ENCODE peak calls at places on chromosomes 5 and 9, in seven cellular contexts. Y is Peyer's patch; O is vagina; J is CD4-positive, CD25-positive, alpha-beta regulatory T cell; Z is neuronal stem cell; W is CD4-positive, alpha-beta memory T cell; R is CD8-positive, alpha-beta T cell. G is an unnamed sample.
A peak's percentile ranks its signal among the peaks of the same experiment; 100 is the strongest.

GRCh38 chr9:70439991-70440706 is 25.7 kb upstream of the KLF9 start:
- DNase-seq in J (no peak), R (no peak), W (no peak), Y (no peak), Z (no peak), O (no peak), G (no peak)

GRCh38 chr9:20848490-20848889 is 164.4 kb downstream of the FOCAD start:
- DNase-seq in Z (no peak), J (no peak), R (no peak), O (no peak), W (no peak), Y (no peak), G (no peak)

GRCh38 chr9:81032030-81032572 is 657.2 kb downstream of the TLE1 start:
- DNase-seq in Z (no peak), O (no peak), W (no peak), R (no peak), J (no peak), Y (no peak), G (no peak)

GRCh38 chr5:52961238-52961637 is 27.9 kb upstream of the ITGA2 start:
- DNase-seq in Z (no peak), W (no peak), R (no peak), O (no peak), Y (no peak), J (no peak), G (no peak)

GRCh38 chr9:95316794-95317118 is 753 bp downstream of the FANCC start:
- DNase-seq in J (peak; percentile 46), Y (peak; percentile 78), W (no peak), O (no peak), Z (peak; percentile 83), R (no peak), G (no peak)

GRCh38 chr9:132244582-132245455 is 83.0 kb downstream of the NTNG2 start:
- DNase-seq in Y (no peak), J (no peak), R (no peak), W (no peak), O (no peak), Z (no peak), G (no peak)

GRCh38 chr5:28855631-28856030 is 1817.2 kb upstream of the CDH9 start:
- DNase-seq in Z (no peak), R (no peak), O (no peak), Y (no peak), J (no peak), W (no peak), G (no peak)

GRCh38 chr9:12739014-12739413 is 35.8 kb upstream of the LURAP1L start:
- DNase-seq in Z (no peak), J (no peak), Y (no peak), O (no peak), W (no peak), R (no peak), G (no peak)

GRCh38 chr5:58717303-58718012 is 134.6 kb downstream of the RAB3C start:
- DNase-seq in J (no peak), Z (no peak), O (no peak), Y (no peak), R (no peak), W (no peak), G (no peak)

GRCh38 chr9:92393686-92394085 is 10.7 kb downstream of the OGN start:
- DNase-seq in O (no peak), Z (no peak), J (no peak), Y (no peak), W (no peak), R (no peak), G (no peak)

GRCh38 chr5:159444441-159445082 is 114.3 kb upstream of the IL12B start:
- DNase-seq in O (no peak), R (no peak), Z (peak; percentile 39), J (peak; percentile 51), Y (no peak), W (peak; percentile 29), G (no peak)

GRCh38 chr9:116112236-116112635 is 41.4 kb upstream of the PAPPA start:
- DNase-seq in O (no peak), W (no peak), R (no peak), Z (no peak), Y (no peak), J (no peak), G (no peak)

GRCh38 chr9:72254881-72255545 is 105.8 kb downstream of the GDA start:
- DNase-seq in W (no peak), R (no peak), J (no peak), Y (no peak), O (no peak), Z (no peak), G (no peak)

GRCh38 chr9:136571525-136571924 is 25.7 kb upstream of the NOTCH1 start:
- DNase-seq in Y (no peak), J (no peak), W (no peak), R (no peak), O (no peak), Z (no peak), G (no peak)

GRCh38 chr5:112800901-112801300 is 60.2 kb upstream of the SRP19 start:
- DNase-seq in O (no peak), Z (no peak), W (no peak), J (no peak), R (no peak), Y (no peak), G (no peak)

GRCh38 chr9:89751081-89751855 is 146.5 kb downstream of the GADD45G start:
- DNase-seq in Y (no peak), J (no peak), Z (no peak), W (no peak), R (no peak), O (no peak), G (no peak)

GRCh38 chr9:86359480-86359879 is 5.3 kb upstream of the TUT7 start:
- DNase-seq in Y (no peak), J (no peak), O (no peak), W (no peak), Z (no peak), R (no peak), G (no peak)

GRCh38 chr9:91302831-91303230 is 58.9 kb downstream of the AUH start:
- DNase-seq in J (no peak), Y (no peak), Z (no peak), R (no peak), W (no peak), O (no peak), G (no peak)
- H3K4me3 ChIP-seq in J (no peak overlapping the region), Y (no peak overlapping the region), Z (no peak overlapping the region), R (no peak overlapping the region), W (no peak overlapping the region), O (no peak overlapping the region), G (no peak overlapping the region)

DNA sequence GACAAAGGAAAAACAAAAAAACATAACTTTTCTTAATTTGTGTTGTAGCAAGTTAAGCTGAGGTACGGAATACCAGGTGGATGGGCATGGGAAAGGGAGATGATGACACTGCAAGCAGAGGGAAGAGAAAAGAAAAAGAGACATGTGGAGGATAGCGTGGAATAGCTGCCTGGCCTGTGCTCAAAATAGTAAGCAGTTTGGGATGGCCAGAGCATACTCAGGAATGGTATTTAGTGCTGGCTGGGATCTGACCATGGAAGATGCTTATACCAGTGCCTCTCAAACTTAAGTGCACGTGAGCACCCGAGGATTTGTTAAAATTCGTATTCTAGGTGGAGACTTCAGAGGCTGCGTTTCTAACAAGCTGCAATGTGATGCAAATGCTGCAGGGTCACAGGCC is 41.3 kb downstream of the LNPEP start:
- DNase-seq in J (no peak), R (no peak), Y (no peak), W (no peak), O (no peak), Z (no peak), G (no peak)
- H3K4me1 ChIP-seq in J (peaks cover 30% of the 10 kb centered on the region), R (peaks cover 51% of the 10 kb centered on the region), Y (no peaks in the 10 kb centered on the region), W (peaks cover 46% of the 10 kb centered on the region), O (peaks cover 18% of the 10 kb centered on the region), Z (peaks cover 4% of the 10 kb centered on the region), G (peaks cover 28% of the 10 kb centered on the region)

GRCh38 chr5:17180957-17181723 is 36.3 kb upstream of the BASP1 start:
- DNase-seq in Y (no peak), W (no peak), J (no peak), O (no peak), R (no peak), Z (no peak), G (no peak)

GRCh38 chr5:17180330-17180843 is 37.0 kb upstream of the BASP1 start:
- DNase-seq in W (no peak), O (no peak), Z (no peak), J (no peak), R (no peak), Y (no peak), G (no peak)

GRCh38 chr5:17182494-17182893 is 34.9 kb upstream of the BASP1 start:
- DNase-seq in O (no peak), J (no peak), W (no peak), Z (no peak), Y (no peak), R (no peak), G (no peak)

GRCh38 chr5:17178316-17178715 is 39.1 kb upstream of the BASP1 start:
- DNase-seq in Y (no peak), O (no peak), R (no peak), J (no peak), W (no peak), Z (no peak), G (no peak)

DNA sequence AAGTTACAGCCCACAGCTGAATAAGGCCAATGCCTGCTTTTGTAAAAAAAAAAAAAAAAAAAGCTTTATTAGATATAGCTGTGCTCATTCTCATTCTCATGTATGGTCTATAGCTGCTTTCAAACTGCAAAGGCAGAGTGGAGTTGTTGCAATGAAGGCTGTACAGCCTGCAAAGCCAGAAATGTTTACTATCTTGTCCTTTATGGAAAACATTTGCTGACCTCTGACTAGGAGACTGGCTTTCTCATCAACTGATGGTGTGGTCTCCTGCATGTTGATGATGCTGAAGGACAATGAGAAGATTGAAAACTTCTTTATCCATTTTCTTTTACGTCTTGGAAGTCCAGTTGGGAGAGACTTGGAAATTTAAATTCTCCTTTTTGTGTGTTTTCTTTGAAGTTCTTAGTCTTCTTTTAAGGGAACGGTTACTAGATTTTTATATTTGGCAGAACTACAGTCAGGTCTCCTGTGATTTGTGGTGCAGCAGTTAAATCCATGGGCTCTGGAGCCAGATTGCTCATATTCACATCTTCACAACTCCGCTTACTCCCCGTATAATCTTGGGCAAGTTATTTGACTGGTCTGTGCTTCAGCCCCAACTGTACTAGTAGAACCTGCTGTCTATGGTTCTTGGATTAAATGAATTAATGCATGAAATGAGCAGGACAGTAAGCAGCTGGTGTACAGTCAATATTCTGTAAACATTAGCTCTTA is 39.8 kb upstream of the BASP1 start:
- DNase-seq in W (no peak), O (no peak), J (no peak), Z (no peak), R (no peak), Y (no peak), G (no peak)
- H3K4me3 ChIP-seq in W (no peak overlapping the region), O (no peak overlapping the region), J (no peak overlapping the region), Z (no peak overlapping the region), R (no peak overlapping the region), Y (no peak overlapping the region), G (no peak overlapping the region)

DNA sequence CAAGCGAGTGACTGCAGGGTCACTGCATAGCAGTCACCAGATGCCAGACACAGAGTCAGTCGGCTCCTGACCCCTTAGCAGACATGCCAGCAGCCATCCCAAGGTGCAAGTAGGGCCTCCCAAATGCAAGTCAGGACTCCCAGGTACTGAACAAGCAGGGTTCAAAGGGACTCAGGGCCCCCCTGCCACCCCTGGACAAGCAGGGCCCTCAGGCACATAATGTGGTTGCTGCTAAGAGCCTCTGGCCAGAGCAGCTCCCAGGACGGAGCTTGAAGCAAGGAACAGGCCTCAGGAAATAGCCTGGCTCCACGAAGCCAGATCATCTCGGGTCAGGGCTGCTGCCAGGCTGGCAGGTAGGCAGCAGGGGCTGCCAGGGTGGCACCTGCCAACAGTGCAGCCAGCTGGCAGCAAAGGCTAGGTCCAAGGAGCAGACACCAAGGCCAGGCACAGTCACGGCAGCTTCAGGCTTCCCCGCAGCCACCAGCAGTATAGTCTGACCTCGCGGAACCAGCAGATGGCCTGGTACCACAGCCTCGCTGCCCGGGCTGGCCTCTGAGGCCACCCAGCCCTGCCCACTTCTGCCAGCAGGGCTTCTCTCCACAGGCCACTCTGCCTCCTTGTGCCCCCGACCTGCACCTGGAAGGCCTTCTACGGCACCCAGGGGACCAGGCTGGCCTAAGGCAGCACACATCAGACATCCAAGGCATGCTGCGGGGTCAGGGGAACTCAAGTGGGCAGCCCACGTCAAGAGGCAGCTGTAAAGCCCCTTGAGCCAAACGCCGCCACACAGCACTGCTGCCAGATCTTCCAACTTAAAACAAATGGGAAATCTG is 7.4 kb downstream of the EEIG1 start:
- DNase-seq in O (peak; percentile 87), R (no peak), Y (peak; percentile 75), Z (no peak), J (no peak), W (no peak), G (no peak)
- H3K4me1 ChIP-seq in O (peaks cover 100% of the 10 kb centered on the region), R (peaks cover 77% of the 10 kb centered on the region), Y (peaks cover 65% of the 10 kb centered on the region), Z (peaks cover 44% of the 10 kb centered on the region), J (peaks cover 98% of the 10 kb centered on the region), W (peaks cover 98% of the 10 kb centered on the region), G (peaks cover 34% of the 10 kb centered on the region)

G was measured in naive thymus-derived CD4-positive, alpha-beta T cell.